ENCODE peak calls at places on chromosome 13, in five cellular contexts. One of them, this sample, is unnamed. For H3K4me1, the result is how much of the 10 kb centered on the place peaks cover.

GRCh38 chr13:110061270-110061669 is 245.7 kb downstream of the COL4A1 start:
- DNase-seq in A549: no peak
- DNase-seq in stomach: no peak
- DNase-seq in GM12878: no peak
- DNase-seq in esophagus squamous epithelium: no peak
- DNase-seq in this sample: no peak

GRCh38 chr13:98947925-98948324 is 29.9 kb downstream of the DOCK9 start:
- DNase-seq in A549: no peak
- DNase-seq in stomach: no peak
- DNase-seq in GM12878: no peak
- DNase-seq in esophagus squamous epithelium: no peak
- DNase-seq in this sample: no peak

GRCh38 chr13:28532226-28533048 is 37.5 kb upstream of the FLT1 start:
- DNase-seq in A549: no peak
- DNase-seq in stomach: no peak
- DNase-seq in GM12878: no peak
- DNase-seq in esophagus squamous epithelium: no peak
- DNase-seq in this sample: peak

GRCh38 chr13:70668983-70669382 is 560.7 kb upstream of the KLHL1 start:
- DNase-seq in A549: no peak
- DNase-seq in stomach: no peak
- DNase-seq in GM12878: no peak
- DNase-seq in esophagus squamous epithelium: no peak
- DNase-seq in this sample: no peak

GRCh38 chr13:58655086-58655485 is 1023.5 kb downstream of the PCDH17 start:
- DNase-seq in A549: no peak
- DNase-seq in stomach: no peak
- DNase-seq in GM12878: no peak
- DNase-seq in esophagus squamous epithelium: no peak
- DNase-seq in this sample: no peak

GRCh38 chr13:21149568-21149967 is 26.8 kb downstream of the SKA3 start:
- DNase-seq in A549: no peak
- DNase-seq in stomach: no peak
- DNase-seq in GM12878: no peak
- DNase-seq in esophagus squamous epithelium: no peak
- DNase-seq in this sample: no peak

GRCh38 chr13:62551588-62551987 is 1135.9 kb upstream of the PCDH20 start:
- DNase-seq in A549: no peak
- DNase-seq in stomach: no peak
- DNase-seq in GM12878: no peak
- DNase-seq in esophagus squamous epithelium: no peak
- DNase-seq in this sample: no peak

GRCh38 chr13:50222569-50223332 is 207.5 kb downstream of the KCNRG start:
- DNase-seq in A549: no peak
- DNase-seq in stomach: peak
- DNase-seq in GM12878: no peak
- DNase-seq in esophagus squamous epithelium: no peak
- DNase-seq in this sample: peak

GRCh38 chr13:86974995-86975328 is 696.2 kb upstream of the SLITRK5 start:
- DNase-seq in A549: no peak
- DNase-seq in stomach: no peak
- DNase-seq in GM12878: no peak
- DNase-seq in esophagus squamous epithelium: no peak
- DNase-seq in this sample: no peak

GRCh38 chr13:73934771-73935170 is 199.4 kb downstream of the KLF12 start:
- DNase-seq in A549: no peak
- DNase-seq in stomach: no peak
- DNase-seq in GM12878: no peak
- DNase-seq in esophagus squamous epithelium: no peak
- DNase-seq in this sample: no peak

GRCh38 chr13:73303858-73304257 is 245.1 kb downstream of the KLF5 start:
- DNase-seq in A549: no peak
- DNase-seq in stomach: no peak
- DNase-seq in GM12878: no peak
- DNase-seq in esophagus squamous epithelium: no peak
- DNase-seq in this sample: no peak

GRCh38 chr13:109784590-109785140 is 1.7 kb downstream of the IRS2 start:
- DNase-seq in A549: no peak
- DNase-seq in stomach: peak
- DNase-seq in GM12878: no peak
- DNase-seq in esophagus squamous epithelium: no peak
- DNase-seq in this sample: peak

GRCh38 chr13:111850976-111851375 is 216.0 kb upstream of the SOX1 start:
- DNase-seq in A549: no peak
- DNase-seq in stomach: no peak
- DNase-seq in GM12878: no peak
- DNase-seq in esophagus squamous epithelium: no peak
- DNase-seq in this sample: no peak

GRCh38 chr13:92833071-92833470 is 393.5 kb upstream of the GPC6 start:
- DNase-seq in A549: no peak
- DNase-seq in stomach: no peak
- DNase-seq in GM12878: no peak
- DNase-seq in esophagus squamous epithelium: no peak
- DNase-seq in this sample: no peak

GRCh38 chr13:33312150-33312908 is 26.8 kb upstream of the STARD13 start:
- DNase-seq in A549: no peak
- DNase-seq in stomach: no peak
- DNase-seq in GM12878: no peak
- DNase-seq in esophagus squamous epithelium: no peak
- DNase-seq in this sample: no peak

GRCh38 chr13:69904784-69905183 is 202.8 kb upstream of the ATXN8OS start:
- DNase-seq in A549: no peak
- DNase-seq in stomach: no peak
- DNase-seq in GM12878: no peak
- DNase-seq in esophagus squamous epithelium: no peak
- DNase-seq in this sample: no peak

GRCh38 chr13:106567421-106568224 is at the start of gene ARGLU1:
- DNase-seq in A549: peak
- DNase-seq in stomach: peak
- DNase-seq in GM12878: peak
- DNase-seq in esophagus squamous epithelium: peak
- DNase-seq in this sample: peak

GRCh38 chr13:25372275-25373081 is 704 bp downstream of the ATP8A2 start:
- DNase-seq in A549: no peak
- DNase-seq in stomach: no peak
- DNase-seq in GM12878: no peak
- DNase-seq in esophagus squamous epithelium: no peak
- DNase-seq in this sample: no peak

GRCh38 chr13:59318320-59318930 is 845.3 kb downstream of the DIAPH3 start:
- DNase-seq in A549: peak
- DNase-seq in stomach: peak
- DNase-seq in GM12878: peak
- DNase-seq in esophagus squamous epithelium: no peak
- DNase-seq in this sample: peak

GRCh38 chr13:39682310-39682709 is 26.8 kb downstream of the COG6 start:
- DNase-seq in A549: no peak
- DNase-seq in stomach: no peak
- DNase-seq in GM12878: no peak
- DNase-seq in esophagus squamous epithelium: no peak
- DNase-seq in this sample: no peak
- H3K27ac ChIP-seq in A549: no peak
- H3K27ac ChIP-seq in stomach: no peak
- H3K27ac ChIP-seq in GM12878: no peak
- H3K27ac ChIP-seq in esophagus squamous epithelium: no peak
- H3K27ac ChIP-seq in this sample: no peak

GRCh38 chr13:23449386-23450162 is 16.1 kb upstream of the SACS start:
- DNase-seq in A549: no peak
- DNase-seq in stomach: no peak
- DNase-seq in GM12878: no peak
- DNase-seq in esophagus squamous epithelium: no peak
- DNase-seq in this sample: no peak
- H3K4me1 ChIP-seq in A549: under half
- H3K4me1 ChIP-seq in stomach: under half
- H3K4me1 ChIP-seq in GM12878: under half
- H3K4me1 ChIP-seq in esophagus squamous epithelium: under half
- H3K4me1 ChIP-seq in this sample: under half

DNA sequence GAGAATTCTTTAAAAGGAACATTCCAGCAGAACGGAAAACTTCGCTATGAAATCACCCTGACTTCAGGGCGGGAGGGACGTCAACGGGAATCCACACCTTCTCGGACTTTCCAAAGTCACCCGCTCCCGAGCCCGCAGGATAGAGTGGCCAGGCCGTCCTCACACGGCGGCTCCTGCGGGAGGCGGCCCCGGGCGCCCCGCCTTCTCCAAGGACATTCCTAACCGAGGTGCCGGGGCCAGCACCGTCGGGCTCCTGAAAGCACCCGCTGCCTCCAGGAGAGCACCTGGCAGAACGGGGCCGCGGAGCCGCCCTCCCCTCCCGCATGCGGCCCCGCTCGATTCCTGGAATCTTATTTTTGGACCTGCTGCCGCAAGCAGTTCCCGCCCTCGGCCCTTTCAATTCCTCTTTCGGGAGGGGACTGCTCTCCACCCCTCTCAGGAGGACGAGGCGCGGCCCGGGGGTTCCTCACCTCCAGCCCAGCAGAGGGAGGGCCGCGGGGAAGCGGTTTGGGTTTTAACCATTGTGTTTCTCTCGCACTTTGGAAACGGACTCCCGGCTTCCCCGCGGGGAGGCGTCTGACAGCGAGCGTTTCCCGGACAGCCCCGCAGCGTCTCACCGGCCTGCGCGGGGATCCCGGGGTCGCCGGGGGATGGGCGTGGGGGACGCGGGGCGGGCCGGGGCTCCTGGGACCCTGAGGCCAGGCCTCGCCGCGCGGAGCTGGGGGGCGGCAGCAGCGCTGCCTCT is 938 bp downstream of the GAS6 start:
- DNase-seq in A549: peak
- DNase-seq in stomach: peak
- DNase-seq in GM12878: no peak
- DNase-seq in esophagus squamous epithelium: no peak
- DNase-seq in this sample: peak
- TF ChIP-seq POLR2A in A549: no peak
- TF ChIP-seq POLR2A in stomach: no peak
- TF ChIP-seq POLR2A in GM12878: no peak
- TF ChIP-seq POLR2A in esophagus squamous epithelium: no peak
- TF ChIP-seq POLR2A in this sample: no peak

GRCh38 chr13:34776984-34777913 is 164.8 kb upstream of the NBEA start:
- DNase-seq in A549: no peak
- DNase-seq in stomach: no peak
- DNase-seq in GM12878: no peak
- DNase-seq in esophagus squamous epithelium: no peak
- DNase-seq in this sample: no peak

GRCh38 chr13:34772881-34773280 is 169.2 kb upstream of the NBEA start:
- DNase-seq in A549: no peak
- DNase-seq in stomach: no peak
- DNase-seq in GM12878: no peak
- DNase-seq in esophagus squamous epithelium: no peak
- DNase-seq in this sample: no peak

GRCh38 chr13:34776390-34776981 is 165.6 kb upstream of the NBEA start:
- DNase-seq in A549: no peak
- DNase-seq in stomach: no peak
- DNase-seq in GM12878: no peak
- DNase-seq in esophagus squamous epithelium: no peak
- DNase-seq in this sample: no peak

GRCh38 chr13:34779171-34779570 is 162.9 kb upstream of the NBEA start:
- DNase-seq in A549: no peak
- DNase-seq in stomach: no peak
- DNase-seq in GM12878: no peak
- DNase-seq in esophagus squamous epithelium: no peak
- DNase-seq in this sample: no peak

GRCh38 chr13:34777914-34778303 is 164.2 kb upstream of the NBEA start:
- DNase-seq in A549: no peak
- DNase-seq in stomach: no peak
- DNase-seq in GM12878: no peak
- DNase-seq in esophagus squamous epithelium: no peak
- DNase-seq in this sample: no peak
- H3K27ac ChIP-seq in A549: no peak
- H3K27ac ChIP-seq in stomach: no peak
- H3K27ac ChIP-seq in GM12878: no peak
- H3K27ac ChIP-seq in esophagus squamous epithelium: no peak
- H3K27ac ChIP-seq in this sample: no peak

GRCh38 chr13:44786724-44787123 is 202.5 kb downstream of the NUFIP1 start:
- DNase-seq in A549: no peak
- DNase-seq in stomach: no peak
- DNase-seq in GM12878: no peak
- DNase-seq in esophagus squamous epithelium: no peak
- DNase-seq in this sample: no peak

GRCh38 chr13:44779085-44779484 is 203.0 kb upstream of the TSC22D1 start:
- DNase-seq in A549: no peak
- DNase-seq in stomach: no peak
- DNase-seq in GM12878: no peak
- DNase-seq in esophagus squamous epithelium: no peak
- DNase-seq in this sample: no peak

GRCh38 chr13:44780586-44781280 is 204.6 kb upstream of the TSC22D1 start:
- DNase-seq in A549: no peak
- DNase-seq in stomach: no peak
- DNase-seq in GM12878: no peak
- DNase-seq in esophagus squamous epithelium: no peak
- DNase-seq in this sample: no peak

DNA sequence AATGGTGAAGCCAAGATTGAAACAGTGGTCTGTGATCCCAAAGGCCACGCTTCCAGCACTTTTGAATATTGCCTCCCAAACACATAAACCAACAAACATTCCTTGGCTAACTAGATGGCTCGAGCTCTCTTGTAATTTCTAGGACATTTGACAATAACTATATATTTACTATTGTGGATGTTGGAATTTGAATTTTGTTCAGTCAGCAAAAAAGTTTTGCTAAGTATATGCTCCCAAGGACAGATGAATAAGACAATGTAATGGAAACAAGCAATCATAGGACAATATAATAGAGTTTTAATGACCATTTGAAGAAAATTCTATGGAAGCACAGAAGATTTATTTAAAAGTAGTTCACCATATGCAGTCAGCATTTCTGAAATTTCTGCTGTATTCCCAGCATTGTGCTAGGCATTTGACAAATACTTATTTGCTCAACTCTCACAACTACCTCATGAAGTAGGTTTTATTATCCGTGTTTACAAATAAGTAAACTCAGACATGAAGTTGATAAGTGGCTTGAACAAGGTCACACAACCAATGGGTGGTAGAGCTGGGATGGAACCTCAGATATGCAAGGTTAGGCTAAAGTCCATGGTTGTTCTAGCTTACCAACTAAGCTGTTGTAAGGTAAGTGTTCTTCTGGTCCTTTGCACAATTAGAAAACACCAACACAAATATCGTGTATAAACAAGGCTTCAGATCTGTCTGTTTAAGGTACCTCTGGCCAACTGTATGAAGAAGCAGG is 205.1 kb downstream of the NUFIP1 start:
- DNase-seq in A549: no peak
- DNase-seq in stomach: no peak
- DNase-seq in GM12878: no peak
- DNase-seq in esophagus squamous epithelium: no peak
- DNase-seq in this sample: no peak
- H3K4me1 ChIP-seq in A549: under half
- H3K4me1 ChIP-seq in stomach: under half
- H3K4me1 ChIP-seq in GM12878: under half
- H3K4me1 ChIP-seq in esophagus squamous epithelium: under half
- H3K4me1 ChIP-seq in this sample: under half